ENCODE peak calls at places on chromosomes 11 and 22, in six cellular contexts. Z is heart right ventricle, Q is HCT116, G is lung, X is colonic mucosa, O is A549. E is an unnamed sample.

GRCh38 chr22:32855023-32855756 is 53.7 kb downstream of the TIMP3 start:
- DNase-seq in O (no peak), Z (no peak), Q (no peak), X (no peak), G (no peak), E (no peak)

GRCh38 chr22:20012741-20013331 is 3.8 kb downstream of the ARVCF start:
- DNase-seq in Q (no peak), G (no peak), Z (no peak), X (no peak), O (no peak), E (no peak)

GRCh38 chr22:19886605-19887250 is 32.1 kb upstream of the GNB1L start:
- DNase-seq in Z (no peak), X (no peak), G (no peak), Q (no peak), O (no peak), E (no peak)

GRCh38 chr22:26462971-26463661 is 20.5 kb downstream of the HPS4 start:
- DNase-seq in O (no peak), Z (no peak), G (no peak), X (no peak), Q (no peak), E (no peak)

GRCh38 chr11:70130636-70131035 is 52.5 kb downstream of the ANO1 start:
- DNase-seq in X (no peak), Z (no peak), G (no peak), Q (no peak), O (no peak), E (no peak)

GRCh38 chr11:128343870-128344269 is 243.5 kb downstream of the ETS1 start:
- DNase-seq in G (no peak), Q (no peak), Z (no peak), X (no peak), O (no peak), E (no peak)

GRCh38 chr11:133930053-133930766 is 26.6 kb downstream of the IGSF9B start:
- DNase-seq in X (no peak), Q (no peak), G (no peak), Z (no peak), O (no peak), E (no peak)

GRCh38 chr11:94946812-94947211 is 26.5 kb downstream of the CWC15 start:
- DNase-seq in O (no peak), Q (no peak), Z (no peak), X (no peak), G (no peak), E (no peak)

GRCh38 chr11:116107229-116107628 is 603.0 kb upstream of the CADM1 start:
- DNase-seq in G (no peak), X (no peak), Q (no peak), Z (no peak), O (no peak), E (no peak)

GRCh38 chr11:47726878-47727514 is 11.8 kb upstream of the AGBL2 start:
- DNase-seq in G (no peak), O (no peak), Z (no peak), X (no peak), Q (no peak), E (no peak)

GRCh38 chr22:36333632-36334031 is 54.1 kb downstream of the MYH9 start:
- DNase-seq in O (no peak), G (no peak), X (no peak), Z (no peak), Q (no peak), E (no peak)

GRCh38 chr22:24033731-24034130 is 22.6 kb downstream of the CABIN1 start:
- DNase-seq in O (no peak), X (no peak), G (no peak), Z (no peak), Q (no peak), E (no peak)

GRCh38 chr11:45527898-45528297 is 137.5 kb downstream of the CHST1 start:
- DNase-seq in Z (no peak), G (no peak), O (no peak), Q (no peak), X (no peak), E (no peak)

GRCh38 chr11:114237321-114238280 is 58.6 kb upstream of the NNMT start:
- DNase-seq in O (no peak), X (no peak), Z (no peak), Q (no peak), G (no peak), E (no peak)

GRCh38 chr11:128367573-128367972 is 219.8 kb downstream of the ETS1 start:
- DNase-seq in O (no peak), X (no peak), Q (no peak), G (no peak), Z (no peak), E (no peak)

GRCh38 chr11:86519064-86519911 is 144.6 kb downstream of the CCDC81 start:
- DNase-seq in O (no peak), G (no peak), Q (no peak), Z (no peak), X (no peak), E (peak; percentile 76)

GRCh38 chr11:67687986-67688385 is 13.6 kb upstream of the ALDH3B2 start:
- DNase-seq in Q (no peak), Z (no peak), O (no peak), G (no peak), X (no peak), E (no peak)

GRCh38 chr11:45232341-45233080 is 53.6 kb downstream of the SYT13 start:
- DNase-seq in Z (no peak), Q (no peak), O (no peak), X (no peak), G (no peak), E (no peak)

GRCh38 chr11:1165256-1166041 is 7.7 kb downstream of the MUC5AC start:
- DNase-seq in X (no peak), O (no peak), Q (no peak), G (no peak), Z (no peak), E (no peak)

GRCh38 chr11:1226981-1227550 is 4.2 kb downstream of the MUC5B start:
- DNase-seq in G (no peak), O (peak; percentile 81), X (peak; percentile 30), Q (no peak), Z (peak; percentile 4), E (no peak)

GRCh38 chr11:63880031-63880841 is 36.7 kb downstream of the RCOR2 start:
- DNase-seq in G (no peak), O (no peak), Q (no peak), Z (no peak), X (no peak), E (peak; percentile 27)

GRCh38 chr11:85822814-85823213 is 11.9 kb upstream of the SYTL2 start:
- DNase-seq in X (no peak), O (no peak), Q (no peak), Z (no peak), G (no peak), E (no peak)

GRCh38 chr22:50244420-50245213 is at the start of gene TUBGCP6:
- DNase-seq in Z (peak; percentile 95), X (peak; percentile 96), O (peak; percentile 78), Q (peak; percentile 83), G (peak; percentile 93), E (peak; percentile 59)
- TF ChIP-seq CTCF in Z (peak; percentile 40), X (no peak), O (no peak), Q (peak; percentile 35), G (no peak), E (peak; percentile 25)

GRCh38 chr22:37896181-37896592 is 9.9 kb upstream of the MICALL1 start:
- DNase-seq in X (peak; percentile 35), Q (no peak), G (no peak), O (no peak), Z (no peak), E (no peak)
- H3K27ac ChIP-seq in X (peak overlapping the region; percentile 57), Q (peak overlapping the region; percentile 70), G (peak overlapping the region; percentile 64), O (peak overlapping the region; percentile 71), Z (peak overlapping the region; percentile 85), E (no peak overlapping the region)

DNA sequence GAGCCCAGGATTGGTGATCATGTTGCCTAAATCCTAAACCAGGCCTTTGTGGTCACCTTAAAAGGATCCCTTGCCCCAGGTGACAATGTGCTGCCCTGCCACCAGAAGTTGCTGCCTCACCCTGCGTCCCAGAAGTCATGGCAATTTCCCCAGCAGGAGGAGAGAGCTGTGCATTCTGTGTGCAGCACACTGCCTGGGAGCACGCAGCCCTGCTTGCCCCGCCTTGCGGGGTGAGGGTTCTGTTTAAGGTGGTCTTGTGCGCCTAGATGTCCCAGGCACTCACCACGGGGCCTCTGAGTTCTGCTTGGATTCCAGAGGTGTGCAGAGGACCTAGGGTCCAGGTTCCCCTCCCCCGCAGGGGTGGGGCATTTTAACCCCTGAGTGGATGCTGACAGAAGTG is 95.0 kb downstream of the GRAMD1B start:
- DNase-seq in Q (no peak), O (no peak), Z (no peak), X (no peak), G (no peak), E (no peak)
- TF ChIP-seq CTCF in Q (no peak), O (no peak), Z (no peak), X (no peak), G (no peak), E (no peak)

GRCh38 chr22:46064236-46064965 is 85.9 kb upstream of the PPARA start:
- DNase-seq in Q (no peak), Z (peak; percentile 12), G (no peak), X (no peak), O (no peak), E (no peak)

GRCh38 chr22:46067159-46068111 is 82.9 kb upstream of the PPARA start:
- DNase-seq in Z (peak; percentile 22), G (no peak), Q (no peak), O (no peak), X (no peak), E (no peak)

GRCh38 chr22:46064966-46065666 is 85.2 kb upstream of the PPARA start:
- DNase-seq in Z (no peak), X (no peak), O (no peak), G (no peak), Q (no peak), E (no peak)

GRCh38 chr22:46066691-46067090 is 83.6 kb upstream of the PPARA start:
- DNase-seq in G (no peak), Q (no peak), X (peak; percentile 70), Z (peak; percentile 7), O (no peak), E (no peak)

DNA sequence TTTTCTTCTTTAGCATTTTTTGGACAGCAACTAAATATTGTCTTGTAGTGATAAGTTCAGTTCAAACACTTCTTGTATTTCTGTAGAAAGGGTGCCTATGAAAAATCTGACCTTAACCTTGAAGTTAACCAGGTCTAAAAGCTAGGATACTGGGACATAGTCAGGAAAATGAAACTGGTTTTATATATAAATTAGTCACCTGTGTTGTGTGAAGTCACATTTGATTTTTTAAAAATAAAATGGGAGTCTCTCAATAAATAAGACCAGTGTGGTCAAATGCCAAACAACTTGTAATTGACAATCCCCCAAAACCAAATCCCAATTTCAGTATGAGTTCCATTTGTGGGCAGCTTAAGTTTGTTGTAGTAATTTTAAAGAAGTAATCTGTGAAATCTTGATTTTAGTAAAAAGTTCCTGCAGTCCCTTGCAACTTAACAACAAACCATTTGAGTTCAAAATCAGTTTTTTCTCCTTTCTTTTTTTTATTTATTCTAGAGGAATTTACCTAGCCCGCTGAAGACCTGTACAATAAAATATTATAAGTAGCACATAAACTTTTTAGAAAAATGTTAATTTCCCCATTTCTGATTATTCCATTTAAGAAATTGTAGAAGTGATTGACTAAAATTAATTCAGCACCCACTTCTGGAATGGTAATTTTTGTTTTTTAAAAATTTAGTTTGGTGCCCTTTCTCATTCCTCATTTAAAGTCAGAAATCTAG is 84.4 kb upstream of the PPARA start:
- DNase-seq in O (no peak), X (no peak), Z (no peak), Q (no peak), G (no peak), E (no peak)
- H3K27ac ChIP-seq in O (peak overlapping the region; percentile 99), X (peak overlapping the region; percentile 99), Z (peak overlapping the region; percentile 98), Q (peak overlapping the region; percentile 100), G (peak overlapping the region; percentile 83), E (no peak overlapping the region)